ENCODE peak calls at places on chromosome 13, in eight cellular contexts. J is EH, U is pancreas, A is progenitor cell of endocrine pancreas, M is NCI-H345, Y is endothelial cell, W is GM13977, N is NCI-H146. X is an unnamed sample.

GRCh38 chr13:34162545-34162936 is 344.6 kb downstream of the RFC3 start:
- DNase-seq in J (peak; percentile 80), U (no peak), A (no peak), M (no peak), Y (no peak), W (no peak), N (no peak), X (no peak)

GRCh38 chr13:109204252-109204651 is 574.8 kb downstream of the MYO16 start:
- DNase-seq in J (peak; percentile 37), U (no peak), A (no peak), M (no peak), Y (no peak), W (no peak), N (no peak), X (no peak)

GRCh38 chr13:113664751-113665581 is 2.1 kb upstream of the GRK1 start:
- DNase-seq in J (no peak), U (peak; percentile 57), A (no peak), M (no peak), Y (no peak), W (no peak), N (no peak), X (no peak)

GRCh38 chr13:21359855-21360254 is 99.2 kb downstream of the ZDHHC20 start:
- DNase-seq in J (no peak), U (no peak), A (no peak), M (no peak), Y (no peak), W (no peak), N (no peak), X (no peak)

GRCh38 chr13:112688560-112689497 is 1.0 kb upstream of the ATP11A start:
- DNase-seq in J (peak; percentile 15), U (no peak), A (no peak), M (no peak), Y (no peak), W (no peak), N (peak; percentile 67), X (no peak)

GRCh38 chr13:114077938-114078335 is 54.5 kb downstream of the RASA3 start:
- DNase-seq in J (peak; percentile 79), U (peak; percentile 24), A (no peak), M (no peak), Y (peak; percentile 31), W (no peak), N (peak; percentile 86), X (no peak)

GRCh38 chr13:49098771-49099512 is 121.2 kb upstream of the MLNR start:
- DNase-seq in J (peak; percentile 52), U (no peak), A (no peak), M (no peak), Y (no peak), W (no peak), N (peak; percentile 8), X (peak; percentile 65)

GRCh38 chr13:21458457-21458815 is 667 bp downstream of the ZDHHC20 start:
- DNase-seq in J (peak; percentile 22), U (peak; percentile 69), A (peak; percentile 27), M (peak; percentile 53), Y (peak; percentile 28), W (peak; percentile 69), N (peak; percentile 50), X (peak; percentile 62)

GRCh38 chr13:26600345-26600761 is 42.9 kb downstream of the WASF3 start:
- DNase-seq in J (peak; percentile 50), U (no peak), A (no peak), M (no peak), Y (no peak), W (no peak), N (no peak), X (no peak)

GRCh38 chr13:111282425-111282824 is 38.0 kb upstream of the TEX29 start:
- DNase-seq in J (no peak), U (no peak), A (no peak), M (no peak), Y (no peak), W (no peak), N (no peak), X (no peak)

GRCh38 chr13:86188170-86188569 is 389.0 kb upstream of the SLITRK6 start:
- DNase-seq in J (no peak), U (no peak), A (no peak), M (no peak), Y (no peak), W (no peak), N (no peak), X (no peak)

GRCh38 chr13:77521595-77522367 is 13.7 kb upstream of the SCEL start:
- DNase-seq in J (no peak), U (no peak), A (no peak), M (no peak), Y (no peak), W (no peak), N (no peak), X (no peak)

GRCh38 chr13:95267662-95268369 is 33.4 kb downstream of the ABCC4 start:
- DNase-seq in J (peak; percentile 93), U (no peak), A (no peak), M (peak; percentile 34), Y (no peak), W (no peak), N (no peak), X (no peak)

GRCh38 chr13:110340812-110341444 is 33.8 kb downstream of the COL4A2 start:
- DNase-seq in J (peak; percentile 92), U (no peak), A (no peak), M (no peak), Y (peak; percentile 57), W (no peak), N (no peak), X (no peak)

GRCh38 chr13:73542446-73542845 is 483.6 kb downstream of the KLF5 start:
- DNase-seq in J (no peak), U (no peak), A (no peak), M (no peak), Y (no peak), W (no peak), N (no peak), X (no peak)

GRCh38 chr13:42110410-42111155 is 62.1 kb downstream of the DGKH start:
- DNase-seq in J (peak; percentile 77), U (no peak), A (no peak), M (peak; percentile 50), Y (peak; percentile 39), W (peak; percentile 44), N (peak; percentile 50), X (peak; percentile 71)

GRCh38 chr13:63010072-63010658 is 1594.5 kb upstream of the PCDH20 start:
- DNase-seq in J (no peak), U (no peak), A (no peak), M (no peak), Y (no peak), W (no peak), N (no peak), X (no peak)

GRCh38 chr13:42654760-42655159 is 80.8 kb downstream of the TNFSF11 start:
- DNase-seq in J (no peak), U (no peak), A (no peak), M (no peak), Y (no peak), W (no peak), N (no peak), X (no peak)

GRCh38 chr13:100100115-100100879 is 11.4 kb downstream of the PCCA start:
- DNase-seq in J (peak; percentile 84), U (no peak), A (no peak), M (no peak), Y (no peak), W (no peak), N (no peak), X (peak; percentile 4)

GRCh38 chr13:94548382-94549240 is 47.3 kb downstream of the TGDS start:
- DNase-seq in J (peak; percentile 48), U (peak; percentile 77), A (no peak), M (peak; percentile 63), Y (peak; percentile 43), W (peak; percentile 71), N (peak; percentile 87), X (peak; percentile 26)

GRCh38 chr13:29589234-29589633 is 6.3 kb downstream of the SLC7A1 start:
- DNase-seq in J (peak; percentile 67), U (no peak), A (no peak), M (no peak), Y (no peak), W (no peak), N (no peak), X (no peak)

GRCh38 chr13:76086729-76087128 is 450.6 kb downstream of the LMO7 start:
- DNase-seq in J (no peak), U (no peak), A (no peak), M (no peak), Y (no peak), W (no peak), N (no peak), X (no peak)

X was measured in small intestine.